ENCODE peak calls at places on chromosomes 16 and 17, in five cellular contexts. K is M059J; U is activated CD4-positive, alpha-beta memory T cell treated with anti-CD3 and anti-CD28 coated beads, Interleukin-2, amount 10 ng/mL, durations not matched to agents 7 days and 5 days; C is T-cell; A is hippocampal formation. L is an unnamed sample.

GRCh38 chr16:66599726-66600125 is 4.8 kb upstream of the CMTM3 start:
- DNase-seq in K (no peak), U (no peak), C (no peak), A (no peak), L (no peak)

GRCh38 chr16:67187175-67187900 is 2.6 kb downstream of the EXOC3L1 start:
- DNase-seq in K (no peak), U (no peak), C (no peak), A (no peak), L (no peak)

GRCh38 chr17:45305532-45306087 is 11.2 kb downstream of the MAP3K14 start:
- DNase-seq in K (peak; percentile 86), U (no peak), C (no peak), A (no peak), L (peak; percentile 73)

GRCh38 chr17:7296189-7296861 is 1.9 kb upstream of the YBX2 start:
- DNase-seq in K (peak; percentile 73), U (peak; percentile 71), C (no peak), A (peak; percentile 72), L (peak; percentile 82)

GRCh38 chr16:73732143-73732542 is 564.5 kb upstream of the PSMD7 start:
- DNase-seq in K (no peak), U (no peak), C (no peak), A (no peak), L (no peak)

GRCh38 chr16:81457326-81458133 is 12.9 kb downstream of the CMIP start:
- DNase-seq in K (peak; percentile 80), U (no peak), C (no peak), A (no peak), L (no peak)

GRCh38 chr16:70809392-70810060 is 8.6 kb upstream of the VAC14 start:
- DNase-seq in K (peak; percentile 10), U (no peak), C (no peak), A (no peak), L (no peak)

GRCh38 chr16:67431805-67432476 is 1.0 kb downstream of the HSD11B2 start:
- DNase-seq in K (no peak), U (no peak), C (no peak), A (no peak), L (no peak)

GRCh38 chr17:74960739-74961342 is 11.7 kb downstream of the HID1 start:
- DNase-seq in K (peak; percentile 47), U (peak; percentile 71), C (no peak), A (no peak), L (peak; percentile 88)

GRCh38 chr17:73536700-73537680 is 107.3 kb downstream of the SDK2 start:
- DNase-seq in K (no peak), U (no peak), C (no peak), A (no peak), L (no peak)

GRCh38 chr17:76631821-76632565 is 11.6 kb downstream of the ST6GALNAC1 start:
- DNase-seq in K (no peak), U (no peak), C (no peak), A (no peak), L (no peak)

GRCh38 chr17:38885728-38886642 is 16.1 kb downstream of the LASP1 start:
- DNase-seq in K (no peak), U (no peak), C (no peak), A (peak; percentile 50), L (no peak)

GRCh38 chr17:7515912-7516610 is 31.9 kb downstream of the POLR2A start:
- DNase-seq in K (no peak), U (no peak), C (no peak), A (no peak), L (no peak)

GRCh38 chr17:33750943-33751701 is 458.0 kb upstream of the ASIC2 start:
- DNase-seq in K (peak; percentile 40), U (peak; percentile 73), C (peak; percentile 44), A (peak; percentile 43), L (peak; percentile 41)

GRCh38 chr17:31738488-31738887 is 120.6 kb downstream of the COPRS start:
- DNase-seq in K (no peak), U (no peak), C (no peak), A (no peak), L (no peak)

GRCh38 chr16:56226840-56227525 is 35.7 kb downstream of the GNAO1 start:
- DNase-seq in K (no peak), U (no peak), C (no peak), A (no peak), L (no peak)

GRCh38 chr16:8173111-8173644 is 417.1 kb downstream of the TMEM114 start:
- DNase-seq in K (peak; percentile 77), U (peak; percentile 24), C (no peak), A (peak; percentile 42), L (peak; percentile 87)

GRCh38 chr16:58085171-58085570 is 44.0 kb downstream of the CFAP20 start:
- DNase-seq in K (no peak), U (no peak), C (no peak), A (no peak), L (no peak)

GRCh38 chr16:66588981-66589713 is 9.9 kb downstream of the CMTM2 start:
- DNase-seq in K (peak; percentile 49), U (peak; percentile 81), C (peak; percentile 70), A (peak; percentile 18), L (no peak)

GRCh38 chr16:82643936-82644630 is 17.3 kb downstream of the CDH13 start:
- DNase-seq in K (peak; percentile 45), U (no peak), C (no peak), A (no peak), L (no peak)

GRCh38 chr17:48236681-48237134 is 129.1 kb downstream of the SNX11 start:
- DNase-seq in K (peak; percentile 93), U (no peak), C (no peak), A (no peak), L (peak; percentile 96)

GRCh38 chr16:48201515-48202201 is 42.4 kb upstream of the LONP2 start:
- DNase-seq in K (no peak), U (no peak), C (no peak), A (no peak), L (no peak)

GRCh38 chr17:60802377-60802776 is 124.7 kb downstream of the BCAS3 start:
- DNase-seq in K (no peak), U (no peak), C (no peak), A (no peak), L (no peak)

GRCh38 chr17:19713901-19714361 is 2.5 kb downstream of the SLC47A2 start:
- DNase-seq in K (no peak), U (no peak), C (no peak), A (no peak), L (no peak)

GRCh38 chr16:64165368-64165767 is 956.5 kb downstream of the CDH11 start:
- DNase-seq in K (no peak), U (no peak), C (no peak), A (no peak), L (no peak)

GRCh38 chr16:54347961-54348360 is 61.4 kb upstream of the IRX3 start:
- DNase-seq in K (peak; percentile 68), U (no peak), C (no peak), A (no peak), L (peak; percentile 6)

GRCh38 chr17:70797166-70797565 is 627.8 kb downstream of the KCNJ2 start:
- DNase-seq in K (no peak), U (no peak), C (no peak), A (no peak), L (peak; percentile 30)

GRCh38 chr17:74939534-74939933 is 3.8 kb downstream of the OTOP3 start:
- DNase-seq in K (no peak), U (no peak), C (no peak), A (no peak), L (no peak)

GRCh38 chr16:1416521-1416941 is 2.0 kb upstream of the UNKL start:
- DNase-seq in K (peak; percentile 18), U (no peak), C (no peak), A (no peak), L (no peak)

GRCh38 chr17:79835953-79836951 is 3.0 kb downstream of the CBX4 start:
- DNase-seq in K (no peak), U (no peak), C (no peak), A (no peak), L (no peak)

GRCh38 chr17:340074-340473 is 12.5 kb downstream of the RPH3AL start:
- DNase-seq in K (no peak), U (no peak), C (no peak), A (no peak), L (no peak)

GRCh38 chr16:19135896-19136438 is 22.2 kb downstream of the ITPRIPL2 start:
- DNase-seq in K (peak; percentile 46), U (no peak), C (no peak), A (no peak), L (peak; percentile 81)

GRCh38 chr17:1997587-1998425 is 27.3 kb downstream of the RTN4RL1 start:
- DNase-seq in K (no peak), U (no peak), C (no peak), A (no peak), L (no peak)